ENCODE peak calls at places on chromosome 21, in five cellular contexts. One of them, this sample, is unnamed.

GRCh38 chr21:18987515-18988026 is 584.0 kb upstream of the TMPRSS15 start:
- DNase-seq in CD8-positive, alpha-beta T cell: no peak
- DNase-seq in LNCaP clone FGC: no peak
- DNase-seq in left ventricle myocardium inferior: no peak
- DNase-seq in A673: no peak
- DNase-seq in this sample: no peak

GRCh38 chr21:18803624-18804023 is 400.0 kb upstream of the TMPRSS15 start:
- DNase-seq in A673: no peak
- DNase-seq in LNCaP clone FGC: no peak
- DNase-seq in CD8-positive, alpha-beta T cell: no peak
- DNase-seq in left ventricle myocardium inferior: no peak
- DNase-seq in this sample: no peak

GRCh38 chr21:36966846-36967657 is 583 bp upstream of the HLCS start:
- DNase-seq in CD8-positive, alpha-beta T cell: no peak
- DNase-seq in left ventricle myocardium inferior: no peak
- DNase-seq in A673: peak
- DNase-seq in LNCaP clone FGC: no peak
- DNase-seq in this sample: no peak

GRCh38 chr21:14243877-14244276 is 27.9 kb downstream of the RBM11 start:
- DNase-seq in LNCaP clone FGC: no peak
- DNase-seq in CD8-positive, alpha-beta T cell: no peak
- DNase-seq in left ventricle myocardium inferior: no peak
- DNase-seq in A673: peak
- DNase-seq in this sample: no peak

GRCh38 chr21:38166214-38166547 is 90.6 kb upstream of the KCNJ15 start:
- DNase-seq in CD8-positive, alpha-beta T cell: no peak
- DNase-seq in LNCaP clone FGC: no peak
- DNase-seq in left ventricle myocardium inferior: no peak
- DNase-seq in A673: no peak
- DNase-seq in this sample: no peak

GRCh38 chr21:31967334-31967733 is 94.5 kb downstream of the HUNK start:
- DNase-seq in left ventricle myocardium inferior: no peak
- DNase-seq in CD8-positive, alpha-beta T cell: no peak
- DNase-seq in LNCaP clone FGC: no peak
- DNase-seq in A673: no peak
- DNase-seq in this sample: no peak

GRCh38 chr21:20783611-20784010 is 214.6 kb upstream of the NCAM2 start:
- DNase-seq in CD8-positive, alpha-beta T cell: no peak
- DNase-seq in A673: no peak
- DNase-seq in LNCaP clone FGC: no peak
- DNase-seq in left ventricle myocardium inferior: no peak
- DNase-seq in this sample: no peak

GRCh38 chr21:19228241-19228640 is 824.7 kb upstream of the TMPRSS15 start:
- DNase-seq in left ventricle myocardium inferior: no peak
- DNase-seq in LNCaP clone FGC: no peak
- DNase-seq in A673: no peak
- DNase-seq in CD8-positive, alpha-beta T cell: no peak
- DNase-seq in this sample: peak

DNA sequence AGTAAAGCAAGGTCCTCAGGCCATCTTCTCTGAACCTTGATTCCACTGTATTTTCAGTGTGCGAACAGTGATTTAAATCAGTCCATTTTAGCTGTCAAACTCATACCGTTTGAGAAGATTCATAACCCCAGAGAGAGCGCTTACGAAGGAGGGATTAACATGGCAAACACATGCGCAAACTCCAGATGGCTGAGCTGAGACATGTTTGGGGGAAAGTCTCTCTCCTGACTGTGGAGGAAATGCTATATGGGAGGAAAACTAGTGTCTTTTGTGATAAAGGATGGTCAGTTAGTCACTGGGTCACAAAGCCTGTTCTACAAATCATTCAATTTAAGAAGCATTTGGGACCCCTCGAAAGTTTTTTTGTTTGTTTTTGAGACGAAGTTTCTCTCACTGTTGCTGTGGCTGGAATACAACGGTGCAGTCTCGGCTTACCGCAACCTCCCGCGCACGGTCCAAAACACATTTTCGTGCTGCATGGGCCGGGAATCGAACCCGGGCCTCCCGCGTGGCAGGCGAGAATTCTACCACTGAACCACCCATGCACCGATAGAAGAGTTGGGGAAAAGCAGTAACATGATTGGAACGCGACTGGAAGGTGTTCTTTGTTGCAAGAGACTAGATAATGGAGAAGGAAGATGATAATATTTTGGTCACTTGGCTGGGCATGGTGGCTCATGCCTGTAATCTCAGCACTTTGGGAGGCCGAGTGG is 58.4 kb upstream of the CXADR start:
- DNase-seq in CD8-positive, alpha-beta T cell: no peak
- DNase-seq in left ventricle myocardium inferior: peak
- DNase-seq in LNCaP clone FGC: peak
- DNase-seq in A673: peak
- DNase-seq in this sample: peak
- H3K4me3 ChIP-seq in CD8-positive, alpha-beta T cell: no peak
- H3K4me3 ChIP-seq in left ventricle myocardium inferior: no peak
- H3K4me3 ChIP-seq in LNCaP clone FGC: peak
- H3K4me3 ChIP-seq in A673: peak
- H3K4me3 ChIP-seq in this sample: no peak

DNA sequence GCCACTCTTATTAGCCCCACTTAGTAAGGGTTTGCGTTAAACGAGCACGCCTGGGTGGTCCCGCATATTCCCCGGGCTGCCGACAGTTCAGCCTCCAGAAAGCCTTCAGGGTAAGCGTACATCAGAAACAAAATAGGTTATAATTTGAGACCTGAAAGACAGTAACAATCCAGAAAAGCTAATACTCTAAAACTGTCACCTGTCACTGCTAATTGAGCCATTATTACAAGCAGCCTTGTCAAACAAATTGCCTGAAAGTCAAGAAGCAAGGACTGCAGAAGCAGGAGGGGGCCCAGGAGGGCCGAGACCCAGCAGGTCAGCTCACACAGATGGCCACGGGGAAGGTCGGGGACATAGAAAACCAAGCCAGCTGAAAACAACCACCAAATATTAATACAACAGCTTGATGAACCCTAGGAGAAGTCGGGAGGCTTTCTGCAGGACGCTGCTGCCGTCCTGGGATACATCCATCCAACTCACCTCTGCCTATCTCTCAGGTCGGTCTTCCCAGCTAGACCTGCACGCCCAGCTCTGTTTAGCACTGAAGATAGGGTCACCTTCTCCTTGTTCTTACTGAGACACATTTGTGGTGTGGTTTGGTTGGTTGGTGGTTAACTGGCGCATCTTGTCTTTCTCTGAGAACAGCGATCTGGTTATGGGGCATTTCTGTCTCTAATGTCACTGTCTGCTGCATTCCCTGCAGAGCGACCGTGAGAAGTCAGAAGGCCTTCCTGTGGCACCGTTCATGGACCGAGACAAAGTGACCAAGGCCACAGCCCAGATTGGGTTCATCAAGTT is 110.8 kb downstream of the WDR4 start:
- DNase-seq in A673: no peak
- DNase-seq in CD8-positive, alpha-beta T cell: no peak
- DNase-seq in left ventricle myocardium inferior: no peak
- DNase-seq in LNCaP clone FGC: no peak
- DNase-seq in this sample: no peak
- TF ChIP-seq CTCF in A673: no peak
- TF ChIP-seq CTCF in CD8-positive, alpha-beta T cell: no peak
- TF ChIP-seq CTCF in left ventricle myocardium inferior: no peak
- TF ChIP-seq CTCF in LNCaP clone FGC: no peak
- TF ChIP-seq CTCF in this sample: no peak

DNA sequence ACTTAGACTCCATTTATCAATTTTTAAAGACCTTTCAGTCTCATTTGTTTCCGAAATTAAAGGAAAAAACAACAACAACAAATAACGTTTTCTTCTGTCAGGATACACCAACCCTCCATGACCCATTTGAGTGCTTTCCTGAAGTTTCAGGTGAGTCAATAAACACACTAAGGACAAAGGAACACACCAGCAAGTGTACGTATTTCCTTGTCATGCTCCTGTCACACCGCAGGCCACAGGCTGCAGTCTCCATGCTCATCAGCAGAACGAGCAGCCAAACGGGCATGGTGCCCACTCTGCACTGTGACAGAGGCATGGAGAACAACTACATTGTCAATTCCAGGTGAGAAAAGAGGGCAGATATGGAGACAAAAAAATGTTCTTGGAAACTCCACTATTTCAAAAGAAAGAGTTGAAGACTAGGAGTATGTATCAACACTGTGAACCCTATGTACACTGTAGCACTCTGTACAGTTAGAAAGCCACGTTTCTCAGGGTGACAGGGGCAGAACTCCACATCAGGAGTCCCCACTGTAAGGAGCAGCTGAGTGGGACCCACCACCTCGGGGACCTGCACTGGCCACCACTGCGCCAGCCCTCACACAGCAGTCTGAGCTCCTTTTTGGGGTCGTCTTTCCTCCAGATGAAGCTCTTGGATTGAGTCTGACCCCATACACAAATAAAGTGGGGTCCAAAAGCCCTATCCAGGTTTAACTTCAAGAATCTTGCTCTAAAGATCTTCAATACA is 2.6 kb downstream of the PTTG1IP start:
- DNase-seq in CD8-positive, alpha-beta T cell: peak
- DNase-seq in A673: no peak
- DNase-seq in LNCaP clone FGC: peak
- DNase-seq in left ventricle myocardium inferior: peak
- DNase-seq in this sample: no peak
- H3K4me3 ChIP-seq in CD8-positive, alpha-beta T cell: peak
- H3K4me3 ChIP-seq in A673: peak
- H3K4me3 ChIP-seq in LNCaP clone FGC: no peak
- H3K4me3 ChIP-seq in left ventricle myocardium inferior: peak
- H3K4me3 ChIP-seq in this sample: no peak

GRCh38 chr21:35727830-35728229 is 332.5 kb downstream of the SETD4 start:
- DNase-seq in left ventricle myocardium inferior: no peak
- DNase-seq in CD8-positive, alpha-beta T cell: no peak
- DNase-seq in A673: no peak
- DNase-seq in LNCaP clone FGC: no peak
- DNase-seq in this sample: no peak

GRCh38 chr21:35732788-35733187 is 327.5 kb downstream of the SETD4 start:
- DNase-seq in left ventricle myocardium inferior: no peak
- DNase-seq in LNCaP clone FGC: no peak
- DNase-seq in CD8-positive, alpha-beta T cell: no peak
- DNase-seq in A673: no peak
- DNase-seq in this sample: no peak

GRCh38 chr21:35730325-35730724 is 330.0 kb downstream of the SETD4 start:
- DNase-seq in left ventricle myocardium inferior: no peak
- DNase-seq in A673: no peak
- DNase-seq in LNCaP clone FGC: no peak
- DNase-seq in CD8-positive, alpha-beta T cell: no peak
- DNase-seq in this sample: no peak
- TF ChIP-seq CTCF in left ventricle myocardium inferior: no peak
- TF ChIP-seq CTCF in A673: no peak
- TF ChIP-seq CTCF in LNCaP clone FGC: no peak
- TF ChIP-seq CTCF in CD8-positive, alpha-beta T cell: no peak
- TF ChIP-seq CTCF in this sample: no peak

GRCh38 chr21:39938086-39938611 is 70.9 kb downstream of the PCP4 start:
- DNase-seq in CD8-positive, alpha-beta T cell: no peak
- DNase-seq in LNCaP clone FGC: peak
- DNase-seq in A673: no peak
- DNase-seq in left ventricle myocardium inferior: no peak
- DNase-seq in this sample: no peak

GRCh38 chr21:39935716-39936115 is 68.5 kb downstream of the PCP4 start:
- DNase-seq in LNCaP clone FGC: no peak
- DNase-seq in left ventricle myocardium inferior: no peak
- DNase-seq in CD8-positive, alpha-beta T cell: no peak
- DNase-seq in A673: no peak
- DNase-seq in this sample: no peak

GRCh38 chr21:39932335-39932734 is 65.1 kb downstream of the PCP4 start:
- DNase-seq in CD8-positive, alpha-beta T cell: no peak
- DNase-seq in LNCaP clone FGC: no peak
- DNase-seq in left ventricle myocardium inferior: no peak
- DNase-seq in A673: no peak
- DNase-seq in this sample: no peak

DNA sequence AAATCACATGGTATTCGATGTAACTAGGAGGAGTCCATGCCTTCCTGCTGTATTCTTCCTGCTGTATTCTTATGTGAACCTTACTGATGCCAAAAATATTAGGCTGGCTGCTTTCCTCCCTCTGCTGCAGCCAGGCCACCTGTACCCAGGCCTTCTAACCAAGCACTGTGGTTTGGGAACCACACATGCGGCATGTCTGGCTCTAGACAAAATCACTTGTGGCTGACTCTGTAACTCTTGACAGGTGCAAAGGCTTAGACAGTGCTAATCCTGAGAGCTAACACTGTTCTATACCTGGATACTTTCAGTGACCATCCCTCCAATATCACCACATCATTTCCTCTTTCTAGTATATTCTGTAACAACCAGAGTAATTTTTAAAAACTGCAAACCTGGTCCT is 67.7 kb downstream of the PCP4 start:
- DNase-seq in A673: no peak
- DNase-seq in LNCaP clone FGC: no peak
- DNase-seq in left ventricle myocardium inferior: no peak
- DNase-seq in CD8-positive, alpha-beta T cell: no peak
- DNase-seq in this sample: no peak
- H3K4me3 ChIP-seq in A673: no peak
- H3K4me3 ChIP-seq in LNCaP clone FGC: no peak
- H3K4me3 ChIP-seq in left ventricle myocardium inferior: no peak
- H3K4me3 ChIP-seq in CD8-positive, alpha-beta T cell: no peak
- H3K4me3 ChIP-seq in this sample: no peak

GRCh38 chr21:28310711-28311110 is 682.0 kb downstream of the LTN1 start:
- DNase-seq in LNCaP clone FGC: no peak
- DNase-seq in CD8-positive, alpha-beta T cell: no peak
- DNase-seq in left ventricle myocardium inferior: no peak
- DNase-seq in A673: no peak
- DNase-seq in this sample: no peak
- TF ChIP-seq CTCF in LNCaP clone FGC: no peak
- TF ChIP-seq CTCF in CD8-positive, alpha-beta T cell: no peak
- TF ChIP-seq CTCF in left ventricle myocardium inferior: no peak
- TF ChIP-seq CTCF in A673: no peak
- TF ChIP-seq CTCF in this sample: no peak

GRCh38 chr21:33334191-33334590 is 9.4 kb downstream of the IFNAR1 start:
- DNase-seq in A673: no peak
- DNase-seq in CD8-positive, alpha-beta T cell: no peak
- DNase-seq in left ventricle myocardium inferior: no peak
- DNase-seq in LNCaP clone FGC: no peak
- DNase-seq in this sample: no peak

GRCh38 chr21:33327792-33328433 is 3.1 kb downstream of the IFNAR1 start:
- DNase-seq in LNCaP clone FGC: no peak
- DNase-seq in A673: no peak
- DNase-seq in CD8-positive, alpha-beta T cell: no peak
- DNase-seq in left ventricle myocardium inferior: no peak
- DNase-seq in this sample: no peak

GRCh38 chr21:33332143-33332542 is 7.4 kb downstream of the IFNAR1 start:
- DNase-seq in CD8-positive, alpha-beta T cell: no peak
- DNase-seq in LNCaP clone FGC: no peak
- DNase-seq in left ventricle myocardium inferior: no peak
- DNase-seq in A673: no peak
- DNase-seq in this sample: no peak

GRCh38 chr21:33327326-33327725 is 2.6 kb downstream of the IFNAR1 start:
- DNase-seq in CD8-positive, alpha-beta T cell: no peak
- DNase-seq in left ventricle myocardium inferior: no peak
- DNase-seq in LNCaP clone FGC: no peak
- DNase-seq in A673: no peak
- DNase-seq in this sample: no peak

GRCh38 chr21:33330726-33331125 is 6.0 kb downstream of the IFNAR1 start:
- DNase-seq in A673: no peak
- DNase-seq in LNCaP clone FGC: no peak
- DNase-seq in CD8-positive, alpha-beta T cell: no peak
- DNase-seq in left ventricle myocardium inferior: no peak
- DNase-seq in this sample: no peak
- H3K4me3 ChIP-seq in A673: no peak
- H3K4me3 ChIP-seq in LNCaP clone FGC: no peak
- H3K4me3 ChIP-seq in CD8-positive, alpha-beta T cell: no peak
- H3K4me3 ChIP-seq in left ventricle myocardium inferior: no peak
- H3K4me3 ChIP-seq in this sample: no peak

GRCh38 chr21:46153259-46154154 is 1.9 kb downstream of the FTCD start:
- DNase-seq in left ventricle myocardium inferior: peak
- DNase-seq in A673: peak
- DNase-seq in LNCaP clone FGC: no peak
- DNase-seq in CD8-positive, alpha-beta T cell: peak
- DNase-seq in this sample: no peak
- TF ChIP-seq CTCF in left ventricle myocardium inferior: peak
- TF ChIP-seq CTCF in A673: peak
- TF ChIP-seq CTCF in LNCaP clone FGC: peak
- TF ChIP-seq CTCF in CD8-positive, alpha-beta T cell: peak
- TF ChIP-seq CTCF in this sample: peak

This sample was measured in kidney epithelial cell.